ENCODE peak calls at places on chromosomes 13 and 19, in eight cellular contexts. J is SK-N-SH, S is H1, Q is HCT116, D is HepG2, X is K562, K is GM12878, W is endothelial cell of umbilical vein. Y is an unnamed sample.

GRCh38 chr19:53531457-53531856 is 6.5 kb upstream of the ZNF331 start:
- DNase-seq in J (no peak), S (no peak), Q (no peak), D (peak; percentile 52), X (no peak), K (no peak), W (no peak), Y (no peak)

GRCh38 chr13:31081316-31081715 is 80.4 kb downstream of the HSPH1 start:
- DNase-seq in J (no peak), S (no peak), Q (no peak), D (no peak), X (no peak), K (no peak), W (no peak), Y (no peak)

GRCh38 chr19:38173324-38174041 is 50.5 kb downstream of the DPF1 start:
- DNase-seq in J (peak; percentile 76), S (no peak), Q (no peak), D (no peak), X (no peak), K (no peak), W (peak; percentile 17), Y (no peak)

GRCh38 chr13:50248537-50249521 is 233.6 kb downstream of the KCNRG start:
- DNase-seq in J (no peak), S (no peak), Q (no peak), D (no peak), X (no peak), K (no peak), W (no peak), Y (no peak)

GRCh38 chr13:41696163-41697003 is 239.0 kb downstream of the RGCC start:
- DNase-seq in J (no peak), S (no peak), Q (peak; percentile 61), D (peak; percentile 2), X (no peak), K (no peak), W (peak; percentile 89), Y (no peak)

GRCh38 chr19:33388817-33389573 is 15.5 kb downstream of the CEBPG start:
- DNase-seq in J (peak; percentile 83), S (peak; percentile 45), Q (no peak), D (no peak), X (no peak), K (no peak), W (no peak), Y (no peak)

GRCh38 chr13:29771247-29771646 is 79.2 kb downstream of the UBL3 start:
- DNase-seq in J (peak; percentile 16), S (no peak), Q (peak; percentile 37), D (peak; percentile 23), X (no peak), K (no peak), W (peak; percentile 60), Y (peak; percentile 39)

GRCh38 chr13:98265669-98266551 is 88.8 kb upstream of the RNF113B start:
- DNase-seq in J (no peak), S (no peak), Q (no peak), D (peak; percentile 98), X (no peak), K (no peak), W (no peak), Y (no peak)

GRCh38 chr13:45336025-45336800 is 4.8 kb downstream of the TPT1 start:
- DNase-seq in J (no peak), S (no peak), Q (no peak), D (no peak), X (no peak), K (no peak), W (no peak), Y (no peak)
- TF ChIP-seq POLR2AphosphoS5 in J (no peak), S (peak; percentile 81), Q (peak; percentile 44), D (peak; percentile 16), X (peak; percentile 31), K (peak; percentile 66), W (no peak), Y (no peak)

GRCh38 chr13:75689686-75690085 is 53.6 kb downstream of the LMO7 start:
- DNase-seq in J (no peak), S (no peak), Q (no peak), D (no peak), X (no peak), K (no peak), W (no peak), Y (no peak)

GRCh38 chr13:75699062-75699461 is 62.9 kb downstream of the LMO7 start:
- DNase-seq in J (no peak), S (no peak), Q (no peak), D (no peak), X (no peak), K (no peak), W (no peak), Y (no peak)

GRCh38 chr13:75691183-75691582 is 55.1 kb downstream of the LMO7 start:
- DNase-seq in J (no peak), S (no peak), Q (no peak), D (peak; percentile 16), X (no peak), K (no peak), W (no peak), Y (no peak)

GRCh38 chr13:75693227-75693626 is 57.1 kb downstream of the LMO7 start:
- DNase-seq in J (peak; percentile 24), S (no peak), Q (no peak), D (no peak), X (no peak), K (no peak), W (no peak), Y (no peak)

DNA sequence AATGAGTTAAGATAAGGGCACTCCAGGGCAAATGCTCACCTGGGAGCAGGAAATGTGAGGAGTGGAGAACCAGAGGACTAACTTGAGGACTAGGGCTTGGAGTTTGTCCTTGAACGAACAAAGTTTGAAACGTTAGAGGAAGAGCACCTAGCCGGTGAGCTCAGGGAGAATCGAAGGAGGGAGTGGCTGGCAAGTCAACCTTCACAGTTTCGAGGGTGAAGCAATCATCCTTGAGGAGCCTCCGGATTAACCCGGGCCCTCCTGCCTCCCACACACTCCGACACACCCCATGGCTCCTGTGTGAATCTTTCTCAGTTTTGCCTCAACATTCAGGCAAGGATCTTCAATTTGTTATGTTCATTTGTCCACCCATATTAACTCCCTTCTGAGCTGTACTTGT is 58.6 kb downstream of the LMO7 start:
- DNase-seq in J (no peak), S (no peak), Q (no peak), D (no peak), X (no peak), K (no peak), W (no peak), Y (no peak)
- H3K9ac ChIP-seq in J (no peak overlapping the region), S (no peak overlapping the region), Q (no peak overlapping the region), D (no peak overlapping the region), X (no peak overlapping the region), K (no peak overlapping the region), W (no peak overlapping the region), Y (no peak overlapping the region)

GRCh38 chr19:39540333-39540673 is 342 bp upstream of the EID2 start:
- DNase-seq in J (no peak), S (no peak), Q (no peak), D (no peak), X (no peak), K (no peak), W (no peak), Y (no peak)
- H3K4me3 ChIP-seq in J (peak overlapping the region; percentile 77), S (peak overlapping the region; percentile 94), Q (peak overlapping the region; percentile 78), D (peak overlapping the region; percentile 96), X (peak overlapping the region; percentile 88), K (no peak overlapping the region), W (peak overlapping the region; percentile 3), Y (peak overlapping the region; percentile 90)

GRCh38 chr13:113329656-113330312 is 32.7 kb downstream of the LAMP1 start:
- DNase-seq in J (no peak), S (no peak), Q (no peak), D (no peak), X (no peak), K (no peak), W (no peak), Y (no peak)

GRCh38 chr13:113337556-113337955 is 26.4 kb downstream of the GRTP1 start:
- DNase-seq in J (no peak), S (peak; percentile 72), Q (no peak), D (no peak), X (no peak), K (no peak), W (no peak), Y (no peak)

GRCh38 chr13:113332615-113333014 is 31.3 kb downstream of the GRTP1 start:
- DNase-seq in J (no peak), S (no peak), Q (no peak), D (no peak), X (no peak), K (no peak), W (no peak), Y (no peak)

GRCh38 chr13:113328851-113329250 is 31.8 kb downstream of the LAMP1 start:
- DNase-seq in J (no peak), S (no peak), Q (no peak), D (no peak), X (no peak), K (no peak), W (no peak), Y (no peak)

GRCh38 chr13:113333076-113333475 is 30.9 kb downstream of the GRTP1 start:
- DNase-seq in J (no peak), S (no peak), Q (no peak), D (no peak), X (no peak), K (no peak), W (no peak), Y (no peak)
- TF ChIP-seq POLR2AphosphoS5 in J (no peak), S (no peak), Q (no peak), D (no peak), X (no peak), K (no peak), W (no peak), Y (no peak)

DNA sequence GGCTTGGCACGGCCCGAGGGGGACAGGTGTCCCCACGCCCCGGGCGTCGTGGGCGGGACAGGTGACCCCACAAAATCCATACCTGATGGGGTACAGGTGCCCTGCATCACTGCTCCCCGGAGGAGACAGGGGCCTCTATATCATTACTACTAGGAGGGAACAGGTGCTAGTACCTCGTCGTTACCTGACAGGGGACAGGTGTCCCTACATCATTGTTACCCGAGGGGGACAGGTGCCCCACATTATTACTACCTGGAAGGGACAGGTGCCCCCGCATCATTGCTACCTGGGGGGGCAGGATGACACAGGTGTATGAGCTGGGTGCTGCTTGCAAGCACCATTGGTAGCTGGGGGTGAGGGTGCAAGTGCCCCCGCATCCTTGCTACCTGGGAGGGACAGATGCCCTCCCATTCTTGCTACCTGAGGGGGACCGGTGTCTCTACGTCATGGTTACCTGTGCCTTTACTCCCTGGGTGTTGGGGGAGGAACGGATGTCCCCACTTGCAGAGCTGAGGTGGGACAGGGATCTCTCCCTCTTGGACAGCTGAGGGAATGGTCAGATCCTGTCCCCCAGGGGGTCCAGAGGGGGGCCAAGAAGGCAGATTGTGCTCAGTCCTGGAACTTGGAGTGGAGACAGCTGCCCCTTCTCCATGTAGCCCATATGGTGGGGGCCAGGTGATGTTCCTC is 618 bp downstream of the CRTC1 start:
- DNase-seq in J (no peak), S (no peak), Q (no peak), D (no peak), X (no peak), K (no peak), W (no peak), Y (no peak)
- H3K9ac ChIP-seq in J (no peak overlapping the region), S (no peak overlapping the region), Q (peak overlapping the region; percentile 57), D (peak overlapping the region; percentile 68), X (peak overlapping the region; percentile 91), K (peak overlapping the region; percentile 28), W (peak overlapping the region; percentile 17), Y (no peak overlapping the region)